ENCODE peak calls at places on chromosomes 7 and 10, in four cellular contexts. A is sigmoid colon, L is SK-N-SH, P is transverse colon. R is an unnamed sample.
A peak's percentile ranks its signal among the peaks of the same experiment; 100 is the strongest.

GRCh38 chr10:43939389-43939938 is 290.8 kb upstream of the ZNF32 start:
- DNase-seq in P (no peak), L (no peak), A (no peak), R (no peak)

GRCh38 chr10:74988055-74988773 is 123.2 kb upstream of the SAMD8 start:
- DNase-seq in P (no peak), L (no peak), A (no peak), R (no peak)

GRCh38 chr10:16470747-16471146 is 33.9 kb downstream of the PTER start:
- DNase-seq in A (no peak), L (no peak), P (no peak), R (no peak)

GRCh38 chr7:77631820-77632219 is 64.4 kb upstream of the RSBN1L start:
- DNase-seq in A (no peak), L (no peak), P (no peak), R (no peak)

GRCh38 chr7:1493571-1493970 is 10.6 kb downstream of the INTS1 start:
- DNase-seq in P (no peak), L (no peak), A (no peak), R (no peak)

GRCh38 chr7:20164420-20165145 is 52.6 kb downstream of the MACC1 start:
- DNase-seq in L (no peak), A (no peak), P (no peak), R (no peak)

GRCh38 chr7:39691821-39692220 is 68.4 kb downstream of the RALA start:
- DNase-seq in A (no peak), P (no peak), L (no peak), R (no peak)

GRCh38 chr7:26663905-26664673 is 200.3 kb downstream of the SKAP2 start:
- DNase-seq in A (no peak), L (no peak), P (no peak), R (no peak)

GRCh38 chr7:39565538-39565937 is 666 bp upstream of the YAE1 start:
- DNase-seq in L (no peak), A (no peak), P (no peak), R (no peak)

GRCh38 chr7:130938661-130939060 is 204.7 kb upstream of the KLF14 start:
- DNase-seq in A (no peak), L (no peak), P (no peak), R (no peak)

GRCh38 chr10:62658516-62658915 is 146.0 kb upstream of the ADO start:
- DNase-seq in A (no peak), L (no peak), P (no peak), R (no peak)

GRCh38 chr7:134016223-134016941 is 110.8 kb upstream of the LRGUK start:
- DNase-seq in P (peak; percentile 16), A (no peak), L (peak; percentile 67), R (no peak)

GRCh38 chr7:113370910-113371309 is 252.6 kb upstream of the SMIM30 start:
- DNase-seq in P (no peak), A (no peak), L (no peak), R (no peak)

DNA sequence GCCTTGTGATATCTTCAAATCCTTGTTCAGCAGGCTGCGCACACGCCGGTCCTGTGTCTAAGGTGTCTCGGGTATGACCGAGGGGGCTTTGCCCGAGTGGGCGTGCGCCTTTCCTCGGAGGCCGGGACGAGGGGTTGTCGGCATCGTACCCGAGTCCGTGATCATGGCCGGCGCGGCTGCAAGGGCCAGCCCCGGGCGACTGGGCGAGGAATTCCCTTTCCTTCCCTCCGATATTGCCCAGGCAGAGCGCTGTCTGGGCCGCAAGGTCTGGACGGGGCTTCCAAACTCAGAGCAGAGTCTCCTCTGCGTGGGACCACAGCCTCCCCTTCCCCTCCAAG is 59.7 kb downstream of the ZNF467 start:
- DNase-seq in P (no peak), L (no peak), A (no peak), R (peak; percentile 2)
- H3K4me3 ChIP-seq in P (no peak overlapping the region), L (no peak overlapping the region), A (no peak overlapping the region), R (no peak overlapping the region)

DNA sequence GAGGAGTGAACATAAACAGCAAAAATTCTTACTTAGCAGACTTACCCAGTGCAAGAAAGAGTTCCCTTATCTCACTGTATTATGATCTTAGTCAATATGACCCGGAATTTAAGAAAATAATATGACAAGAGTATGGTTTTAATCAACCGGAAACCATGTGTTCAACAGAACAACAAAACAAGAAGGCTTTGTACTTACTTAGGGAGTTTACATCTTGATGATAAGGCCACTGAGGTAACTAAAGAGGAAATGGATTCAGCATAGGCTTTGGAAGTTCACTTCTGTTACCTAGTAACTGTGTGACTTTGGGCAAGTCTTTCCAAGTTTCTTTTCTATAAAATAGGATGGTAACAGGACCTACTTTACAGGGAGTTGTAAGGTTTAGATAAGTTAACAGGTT is 7.4 kb upstream of the FAS start:
- DNase-seq in A (no peak), L (no peak), P (no peak), R (no peak)
- H3K27ac ChIP-seq in A (peak overlapping the region; percentile 98), L (peak overlapping the region; percentile 28), P (peak overlapping the region; percentile 75), R (peak overlapping the region; percentile 58)

DNA sequence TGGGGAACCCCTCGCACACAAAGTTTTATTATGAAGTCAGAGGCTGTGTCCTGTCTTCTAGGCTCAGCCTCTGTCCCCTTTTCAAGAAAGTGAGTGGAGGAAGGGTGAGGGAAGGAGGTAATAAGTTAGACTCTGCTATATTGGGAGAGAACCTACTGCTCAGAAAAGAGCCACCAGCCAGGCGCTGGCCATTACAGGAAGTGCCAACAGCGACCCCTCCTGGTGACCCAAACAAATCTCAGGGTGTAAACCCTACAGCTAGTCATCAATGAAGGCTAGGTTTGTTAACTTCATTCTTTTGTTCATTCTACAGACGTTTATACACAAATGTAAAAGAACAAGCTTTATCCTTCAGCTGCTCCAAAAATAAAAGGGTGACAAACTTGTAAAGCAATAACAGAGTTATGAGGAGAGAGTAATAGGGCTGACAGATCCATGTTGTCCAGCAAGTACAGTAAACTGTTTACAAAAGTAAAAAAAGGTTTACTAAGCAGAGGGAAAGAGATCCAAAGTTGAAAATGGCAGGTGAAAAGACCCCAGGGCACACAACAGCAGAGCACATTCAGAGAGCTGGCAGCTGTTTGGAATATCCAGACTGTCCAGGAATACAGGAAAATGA is 82.7 kb downstream of the FAM204A start:
- DNase-seq in A (no peak), L (peak; percentile 47), P (peak; percentile 47), R (no peak)
- TF ChIP-seq EP300 in A (no peak), L (no peak), P (no peak), R (no peak)

GRCh38 chr7:50709151-50709550 is 73.5 kb downstream of the GRB10 start:
- DNase-seq in A (no peak), L (no peak), P (no peak), R (no peak)
- H3K4me3 ChIP-seq in A (no peak overlapping the region), L (no peak overlapping the region), P (no peak overlapping the region), R (no peak overlapping the region)

DNA sequence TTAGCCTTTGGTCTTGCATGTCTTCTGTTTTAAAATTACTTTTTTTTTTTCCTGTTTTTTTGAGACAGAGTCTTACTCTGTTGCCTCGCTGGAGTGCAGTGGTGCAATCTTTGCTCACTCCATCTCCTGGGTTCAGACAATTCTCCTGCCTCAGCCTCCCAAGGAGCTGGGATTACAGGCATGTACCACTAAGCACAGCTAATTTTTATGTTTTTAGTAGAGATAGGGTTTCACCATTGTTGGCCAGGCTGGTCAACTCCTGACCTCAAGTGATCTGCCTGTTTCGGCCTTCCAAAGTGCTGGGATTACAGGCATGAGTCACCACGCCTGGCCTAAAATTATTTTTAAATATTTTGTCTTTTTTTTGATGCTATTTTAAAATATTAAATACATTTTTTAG is 38.5 kb downstream of the MLLT10 start:
- DNase-seq in L (no peak), P (no peak), A (peak; percentile 66), R (peak; percentile 33)
- H3K27ac ChIP-seq in L (no peak overlapping the region), P (no peak overlapping the region), A (no peak overlapping the region), R (no peak overlapping the region)

DNA sequence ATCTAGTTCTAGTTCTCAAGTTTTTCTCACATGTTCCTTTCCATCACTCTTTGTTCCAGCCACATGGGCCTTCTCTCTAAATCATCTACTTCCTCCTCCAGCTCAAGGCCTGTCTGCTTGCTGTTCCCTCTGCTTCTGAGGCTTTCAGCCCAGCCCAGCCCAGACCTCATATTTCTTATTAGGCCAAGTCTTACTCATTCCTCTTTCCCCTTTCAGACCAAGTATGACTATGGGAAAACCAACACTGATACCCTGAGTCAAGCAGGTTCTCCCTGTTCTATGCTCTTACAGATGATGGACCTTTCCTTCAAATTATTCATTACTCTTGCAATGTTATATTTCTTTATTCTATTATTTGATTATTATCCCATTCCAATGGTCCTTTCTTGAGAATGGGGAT is 80.3 kb upstream of the SEM1 start:
- DNase-seq in A (no peak), L (no peak), P (no peak), R (no peak)
- TF ChIP-seq EP300 in A (no peak), L (no peak), P (no peak), R (no peak)